ENCODE peak calls at places on chromosomes 1 and 21, in eight cellular contexts. One of them, this sample, is unnamed.

GRCh38 chr1:206975313-206975712 is 5.1 kb upstream of the FCAMR start:
- DNase-seq in Panc1: no peak
- DNase-seq in HCT116: no peak
- DNase-seq in GM23338: no peak
- DNase-seq in K562: no peak
- DNase-seq in SK-N-SH: peak; percentile 33
- DNase-seq in A549: no peak
- DNase-seq in GM12878: no peak
- DNase-seq in this sample: no peak

GRCh38 chr1:10033359-10033845 is 644 bp downstream of the UBE4B start:
- DNase-seq in GM23338: peak; percentile 57
- DNase-seq in A549: peak; percentile 18
- DNase-seq in HCT116: peak; percentile 21
- DNase-seq in K562: peak; percentile 55
- DNase-seq in GM12878: no peak
- DNase-seq in Panc1: no peak
- DNase-seq in SK-N-SH: no peak
- DNase-seq in this sample: peak; percentile 49

GRCh38 chr1:114756009-114756892 is 1.5 kb downstream of the CSDE1 start:
- DNase-seq in K562: no peak
- DNase-seq in Panc1: no peak
- DNase-seq in A549: no peak
- DNase-seq in HCT116: no peak
- DNase-seq in GM23338: no peak
- DNase-seq in SK-N-SH: no peak
- DNase-seq in GM12878: peak; percentile 54
- DNase-seq in this sample: no peak

GRCh38 chr1:178500936-178501554 is 4.3 kb upstream of the CLEC20A start:
- DNase-seq in K562: no peak
- DNase-seq in Panc1: no peak
- DNase-seq in SK-N-SH: no peak
- DNase-seq in GM12878: no peak
- DNase-seq in A549: no peak
- DNase-seq in GM23338: peak; percentile 64
- DNase-seq in HCT116: no peak
- DNase-seq in this sample: no peak

GRCh38 chr1:9652379-9653194 is 1.1 kb downstream of the PIK3CD start:
- DNase-seq in Panc1: no peak
- DNase-seq in HCT116: no peak
- DNase-seq in A549: no peak
- DNase-seq in GM23338: peak; percentile 47
- DNase-seq in SK-N-SH: peak; percentile 43
- DNase-seq in GM12878: no peak
- DNase-seq in K562: peak; percentile 51
- DNase-seq in this sample: peak; percentile 81

GRCh38 chr1:10387611-10388386 is 11.1 kb upstream of the PGD start:
- DNase-seq in A549: peak; percentile 62
- DNase-seq in Panc1: no peak
- DNase-seq in K562: no peak
- DNase-seq in GM12878: peak; percentile 4
- DNase-seq in GM23338: peak; percentile 50
- DNase-seq in SK-N-SH: no peak
- DNase-seq in HCT116: no peak
- DNase-seq in this sample: peak; percentile 90

GRCh38 chr1:185973645-185974044 is 239.5 kb downstream of the HMCN1 start:
- DNase-seq in HCT116: no peak
- DNase-seq in Panc1: no peak
- DNase-seq in GM12878: no peak
- DNase-seq in K562: no peak
- DNase-seq in GM23338: no peak
- DNase-seq in A549: no peak
- DNase-seq in SK-N-SH: no peak
- DNase-seq in this sample: no peak

GRCh38 chr1:209095627-209096595 is 487.6 kb upstream of the CAMK1G start:
- DNase-seq in Panc1: no peak
- DNase-seq in GM12878: no peak
- DNase-seq in K562: no peak
- DNase-seq in SK-N-SH: no peak
- DNase-seq in GM23338: no peak
- DNase-seq in A549: peak; percentile 36
- DNase-seq in HCT116: no peak
- DNase-seq in this sample: no peak

GRCh38 chr1:21278208-21278861 is 11.9 kb downstream of the ECE1 start:
- DNase-seq in K562: no peak
- DNase-seq in A549: no peak
- DNase-seq in Panc1: no peak
- DNase-seq in GM23338: no peak
- DNase-seq in GM12878: no peak
- DNase-seq in HCT116: no peak
- DNase-seq in SK-N-SH: no peak
- DNase-seq in this sample: no peak

GRCh38 chr1:237583270-237583669 is 307.5 kb downstream of the ZP4 start:
- DNase-seq in GM12878: no peak
- DNase-seq in A549: no peak
- DNase-seq in K562: no peak
- DNase-seq in Panc1: no peak
- DNase-seq in SK-N-SH: no peak
- DNase-seq in GM23338: no peak
- DNase-seq in HCT116: no peak
- DNase-seq in this sample: no peak

GRCh38 chr21:28459193-28459592 is 533.5 kb downstream of the LTN1 start:
- DNase-seq in A549: no peak
- DNase-seq in HCT116: no peak
- DNase-seq in Panc1: no peak
- DNase-seq in K562: no peak
- DNase-seq in GM12878: no peak
- DNase-seq in SK-N-SH: no peak
- DNase-seq in GM23338: no peak
- DNase-seq in this sample: no peak

GRCh38 chr1:211213702-211214101 is 45.5 kb upstream of the RCOR3 start:
- DNase-seq in A549: no peak
- DNase-seq in Panc1: no peak
- DNase-seq in GM12878: no peak
- DNase-seq in SK-N-SH: no peak
- DNase-seq in HCT116: no peak
- DNase-seq in K562: no peak
- DNase-seq in GM23338: no peak
- DNase-seq in this sample: no peak

GRCh38 chr1:29450591-29450990 is 214.3 kb downstream of the PTPRU start:
- DNase-seq in A549: no peak
- DNase-seq in K562: no peak
- DNase-seq in SK-N-SH: no peak
- DNase-seq in GM12878: no peak
- DNase-seq in Panc1: no peak
- DNase-seq in HCT116: no peak
- DNase-seq in GM23338: no peak
- DNase-seq in this sample: no peak

GRCh38 chr1:183270541-183271141 is 84.6 kb downstream of the LAMC2 start:
- DNase-seq in HCT116: no peak
- DNase-seq in GM12878: no peak
- DNase-seq in Panc1: no peak
- DNase-seq in A549: no peak
- DNase-seq in K562: no peak
- DNase-seq in GM23338: no peak
- DNase-seq in SK-N-SH: peak; percentile 53
- DNase-seq in this sample: no peak

GRCh38 chr21:29145354-29145782 is 14.9 kb downstream of the MAP3K7CL start:
- DNase-seq in GM23338: no peak
- DNase-seq in GM12878: no peak
- DNase-seq in HCT116: no peak
- DNase-seq in A549: peak; percentile 3
- DNase-seq in K562: no peak
- DNase-seq in SK-N-SH: no peak
- DNase-seq in Panc1: peak; percentile 80
- DNase-seq in this sample: no peak

GRCh38 chr1:221328371-221328770 is 413.5 kb downstream of the DUSP10 start:
- DNase-seq in A549: no peak
- DNase-seq in GM23338: no peak
- DNase-seq in HCT116: no peak
- DNase-seq in K562: no peak
- DNase-seq in Panc1: no peak
- DNase-seq in SK-N-SH: no peak
- DNase-seq in GM12878: no peak
- DNase-seq in this sample: no peak

GRCh38 chr21:42465008-42465878 is 30.8 kb downstream of the RSPH1 start:
- DNase-seq in Panc1: no peak
- DNase-seq in SK-N-SH: no peak
- DNase-seq in GM23338: no peak
- DNase-seq in GM12878: peak; percentile 76
- DNase-seq in HCT116: no peak
- DNase-seq in A549: no peak
- DNase-seq in K562: peak; percentile 45
- DNase-seq in this sample: peak; percentile 67
- TF ChIP-seq REST in Panc1: no peak
- TF ChIP-seq REST in SK-N-SH: no peak
- TF ChIP-seq REST in GM23338: no peak
- TF ChIP-seq REST in GM12878: no peak
- TF ChIP-seq REST in HCT116: no peak
- TF ChIP-seq REST in A549: no peak
- TF ChIP-seq REST in K562: no peak
- TF ChIP-seq REST in this sample: no peak

GRCh38 chr21:21114456-21114855 is 116.2 kb downstream of the NCAM2 start:
- DNase-seq in HCT116: no peak
- DNase-seq in SK-N-SH: no peak
- DNase-seq in K562: no peak
- DNase-seq in GM12878: no peak
- DNase-seq in GM23338: no peak
- DNase-seq in A549: no peak
- DNase-seq in Panc1: no peak
- DNase-seq in this sample: peak; percentile 36

GRCh38 chr21:21111309-21111920 is 113.2 kb downstream of the NCAM2 start:
- DNase-seq in K562: no peak
- DNase-seq in A549: no peak
- DNase-seq in GM23338: no peak
- DNase-seq in SK-N-SH: no peak
- DNase-seq in GM12878: no peak
- DNase-seq in Panc1: no peak
- DNase-seq in HCT116: no peak
- DNase-seq in this sample: no peak

DNA sequence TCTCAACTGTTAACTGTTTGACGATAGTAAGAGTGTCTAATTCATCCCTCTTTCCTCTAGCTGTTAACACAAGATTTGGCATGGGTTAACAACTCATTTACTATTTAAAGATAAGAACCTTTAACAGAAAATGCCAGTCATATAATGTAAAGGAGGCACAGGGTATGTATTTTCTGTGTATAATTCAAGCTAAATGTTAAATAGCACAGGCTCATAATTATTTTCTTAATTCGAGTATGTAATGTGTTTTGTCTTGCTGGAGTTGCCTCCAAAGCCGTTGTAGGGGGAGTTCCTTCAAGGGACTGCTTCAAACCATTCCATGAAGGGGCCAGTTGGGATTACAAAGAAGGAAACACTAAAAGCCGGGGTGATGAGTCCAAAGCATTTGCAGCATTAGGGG is 111.5 kb downstream of the NCAM2 start:
- DNase-seq in HCT116: no peak
- DNase-seq in K562: no peak
- DNase-seq in A549: no peak
- DNase-seq in Panc1: no peak
- DNase-seq in GM23338: no peak
- DNase-seq in SK-N-SH: no peak
- DNase-seq in GM12878: no peak
- DNase-seq in this sample: no peak
- TF ChIP-seq REST in HCT116: no peak
- TF ChIP-seq REST in K562: no peak
- TF ChIP-seq REST in A549: no peak
- TF ChIP-seq REST in Panc1: no peak
- TF ChIP-seq REST in GM23338: no peak
- TF ChIP-seq REST in SK-N-SH: no peak
- TF ChIP-seq REST in GM12878: no peak
- TF ChIP-seq REST in this sample: no peak

DNA sequence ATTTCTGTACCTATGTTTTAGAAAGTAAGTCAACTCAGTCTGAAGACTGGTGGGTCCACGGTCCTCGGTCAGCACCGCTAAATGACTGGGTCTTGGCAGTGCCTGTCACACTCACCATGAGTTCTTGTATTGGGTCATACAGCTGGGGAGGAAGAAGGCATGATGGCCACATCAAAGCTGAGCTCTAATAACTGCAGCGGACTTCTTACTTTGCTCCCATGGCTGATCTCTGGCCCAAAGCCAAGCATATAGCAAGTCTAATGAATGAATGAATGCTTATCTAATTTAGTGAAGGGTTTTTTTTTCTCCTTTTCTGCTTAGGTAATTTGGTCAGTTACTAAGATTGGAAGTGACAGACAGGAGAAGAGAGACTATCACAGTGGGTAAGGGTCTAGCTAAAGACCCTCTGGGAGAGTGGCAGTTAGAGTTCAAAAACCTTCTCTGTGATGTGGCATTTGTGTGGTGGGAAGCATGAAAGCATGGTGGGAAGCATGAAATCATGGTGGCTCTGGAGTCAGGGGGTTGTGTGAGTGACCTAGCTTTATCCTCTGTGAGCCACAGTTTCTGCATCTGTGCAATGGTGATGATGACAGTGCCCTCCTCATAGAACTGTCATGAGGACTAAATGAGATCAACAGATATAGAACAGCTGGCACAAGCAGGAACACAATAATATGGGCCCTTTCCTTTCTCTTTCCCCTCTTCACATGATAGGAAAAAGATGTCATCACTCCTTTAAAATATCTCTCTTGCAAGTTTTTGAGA is 78.9 kb upstream of the JAK1 start:
- DNase-seq in GM23338: no peak
- DNase-seq in HCT116: no peak
- DNase-seq in SK-N-SH: peak; percentile 26
- DNase-seq in GM12878: no peak
- DNase-seq in Panc1: no peak
- DNase-seq in A549: no peak
- DNase-seq in K562: no peak
- DNase-seq in this sample: no peak
- TF ChIP-seq REST in GM23338: no peak
- TF ChIP-seq REST in HCT116: no peak
- TF ChIP-seq REST in SK-N-SH: no peak
- TF ChIP-seq REST in GM12878: no peak
- TF ChIP-seq REST in Panc1: no peak
- TF ChIP-seq REST in A549: no peak
- TF ChIP-seq REST in K562: no peak
- TF ChIP-seq REST in this sample: no peak

DNA sequence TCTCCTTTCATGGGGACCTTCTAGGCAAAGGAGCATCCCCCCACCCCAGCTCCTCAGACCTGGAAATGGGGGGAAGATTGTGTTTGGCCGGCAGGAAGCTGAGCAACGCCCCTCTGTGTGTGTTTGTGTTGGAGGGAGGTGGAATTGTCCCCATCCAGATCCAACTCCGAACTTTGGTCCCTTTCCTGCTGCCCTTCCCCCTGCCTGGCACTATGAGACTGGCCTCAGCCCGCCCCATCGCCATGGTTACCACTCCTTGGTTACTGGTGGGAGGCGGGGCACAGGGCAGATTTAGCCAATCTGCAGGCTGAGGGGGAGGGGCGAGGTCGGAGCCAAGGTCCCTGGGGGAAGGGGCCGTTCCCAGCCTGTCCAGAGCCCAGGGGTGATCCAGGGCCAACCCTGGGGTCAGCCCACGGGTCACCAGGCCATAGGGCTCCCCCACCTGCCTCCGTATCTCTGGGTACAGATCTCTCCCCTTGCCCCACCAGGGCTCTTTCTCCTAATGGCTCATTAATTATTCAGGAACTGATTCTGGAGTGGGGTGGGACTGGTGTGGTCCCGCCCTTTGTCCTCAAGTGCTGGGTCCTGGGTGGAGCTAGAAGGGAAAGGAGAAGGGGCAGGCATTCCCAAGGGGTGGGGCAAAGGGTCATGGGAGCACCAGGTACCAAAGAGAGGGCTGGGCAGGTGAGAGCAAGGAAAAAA is 15.2 kb downstream of the PTPRF start:
- DNase-seq in K562: peak; percentile 71
- DNase-seq in SK-N-SH: peak; percentile 84
- DNase-seq in GM12878: no peak
- DNase-seq in HCT116: no peak
- DNase-seq in GM23338: peak; percentile 99
- DNase-seq in A549: peak; percentile 59
- DNase-seq in Panc1: no peak
- DNase-seq in this sample: no peak
- TF ChIP-seq REST in K562: no peak
- TF ChIP-seq REST in SK-N-SH: no peak
- TF ChIP-seq REST in GM12878: no peak
- TF ChIP-seq REST in HCT116: no peak
- TF ChIP-seq REST in GM23338: no peak
- TF ChIP-seq REST in A549: no peak
- TF ChIP-seq REST in Panc1: no peak
- TF ChIP-seq REST in this sample: no peak

This sample was measured in HL-60.